ENCODE peak calls at places on chromosome 14, in nine cellular contexts. S, R, M, Q, W, Z, T, G and N are unnamed samples.
A peak's percentile ranks its signal among the peaks of the same experiment; 100 is the strongest.

GRCh38 chr14:47790477-47790876 is 115.1 kb upstream of the MDGA2 start:
- DNase-seq in S (no peak), R (no peak), M (peak; percentile 87), Q (no peak), W (no peak), Z (no peak), T (no peak), G (no peak), N (no peak)

GRCh38 chr14:50955373-50956043 is 11.2 kb upstream of the PYGL start:
- DNase-seq in S (peak; percentile 69), R (peak; percentile 43), M (peak; percentile 95), Q (peak; percentile 42), W (peak; percentile 92), Z (peak; percentile 96), T (no peak), G (no peak), N (no peak)

GRCh38 chr14:66359500-66359899 is 126.7 kb upstream of the CCDC196 start:
- DNase-seq in S (peak; percentile 24), R (no peak), M (peak; percentile 30), Q (peak; percentile 81), W (peak; percentile 43), Z (peak; percentile 63), T (no peak), G (peak; percentile 24), N (peak; percentile 45)

GRCh38 chr14:90611936-90612335 is 204.3 kb downstream of the TTC7B start:
- DNase-seq in S (no peak), R (no peak), M (no peak), Q (no peak), W (no peak), Z (no peak), T (no peak), G (no peak), N (no peak)

GRCh38 chr14:80615831-80616230 is 325.7 kb downstream of the CEP128 start:
- DNase-seq in S (no peak), R (no peak), M (no peak), Q (no peak), W (no peak), Z (no peak), T (no peak), G (no peak), N (no peak)

GRCh38 chr14:92863281-92863680 is 59.7 kb upstream of the CHGA start:
- DNase-seq in S (no peak), R (no peak), M (no peak), Q (peak; percentile 39), W (no peak), Z (no peak), T (no peak), G (no peak), N (no peak)

GRCh38 chr14:76767681-76768055 is 6.4 kb downstream of the VASH1 start:
- DNase-seq in S (no peak), R (no peak), M (no peak), Q (no peak), W (no peak), Z (no peak), T (no peak), G (no peak), N (no peak)

GRCh38 chr14:74763803-74764531 is 851 bp downstream of the YLPM1 start:
- DNase-seq in S (peak; percentile 7), R (no peak), M (peak; percentile 3), Q (no peak), W (peak; percentile 55), Z (peak; percentile 27), T (no peak), G (no peak), N (peak; percentile 3)

GRCh38 chr14:33704486-33704885 is 246.4 kb downstream of the EGLN3 start:
- DNase-seq in S (no peak), R (no peak), M (no peak), Q (peak; percentile 88), W (no peak), Z (no peak), T (no peak), G (no peak), N (no peak)

GRCh38 chr14:90630407-90630806 is 185.8 kb downstream of the TTC7B start:
- DNase-seq in S (no peak), R (no peak), M (no peak), Q (no peak), W (no peak), Z (peak; percentile 51), T (no peak), G (no peak), N (no peak)

GRCh38 chr14:36256131-36256801 is 64.2 kb downstream of the MBIP start:
- DNase-seq in S (no peak), R (no peak), M (no peak), Q (no peak), W (no peak), Z (peak; percentile 9), T (no peak), G (no peak), N (no peak)

GRCh38 chr14:55701638-55702037 is 121.6 kb downstream of the KTN1 start:
- DNase-seq in S (no peak), R (no peak), M (peak; percentile 28), Q (no peak), W (no peak), Z (no peak), T (no peak), G (no peak), N (peak; percentile 44)

GRCh38 chr14:69096766-69097475 is 56.0 kb downstream of the DCAF5 start:
- DNase-seq in S (no peak), R (no peak), M (no peak), Q (no peak), W (no peak), Z (peak; percentile 49), T (no peak), G (no peak), N (no peak)

GRCh38 chr14:50920482-50921225 is 23.6 kb downstream of the PYGL start:
- DNase-seq in S (no peak), R (no peak), M (peak; percentile 36), Q (no peak), W (peak; percentile 56), Z (peak; percentile 87), T (no peak), G (no peak), N (no peak)

GRCh38 chr14:77302926-77303325 is 17.8 kb downstream of the POMT2 start:
- DNase-seq in S (peak; percentile 76), R (no peak), M (peak; percentile 81), Q (no peak), W (peak; percentile 63), Z (peak; percentile 85), T (no peak), G (no peak), N (no peak)

GRCh38 chr14:101044741-101045140 is 141.2 kb upstream of the RTL1 start:
- DNase-seq in S (no peak), R (no peak), M (no peak), Q (no peak), W (no peak), Z (no peak), T (no peak), G (no peak), N (no peak)

GRCh38 chr14:79613625-79614024 is 597.7 kb downstream of the DIO2 start:
- DNase-seq in S (no peak), R (no peak), M (no peak), Q (no peak), W (no peak), Z (no peak), T (no peak), G (no peak), N (no peak)

GRCh38 chr14:55065411-55065810 is 14.0 kb downstream of the MAPK1IP1L start:
- DNase-seq in S (no peak), R (no peak), M (no peak), Q (no peak), W (no peak), Z (no peak), T (no peak), G (no peak), N (no peak)

GRCh38 chr14:80987235-80988032 is 32.0 kb downstream of the TSHR start:
- DNase-seq in S (peak; percentile 64), R (peak; percentile 20), M (peak; percentile 72), Q (peak; percentile 75), W (peak; percentile 68), Z (peak; percentile 77), T (no peak), G (peak; percentile 51), N (peak; percentile 72)

GRCh38 chr14:58243790-58244555 is 670 bp upstream of the PSMA3 start:
- DNase-seq in S (no peak), R (no peak), M (peak; percentile 51), Q (peak; percentile 58), W (no peak), Z (no peak), T (no peak), G (no peak), N (peak; percentile 26)

GRCh38 chr14:96881713-96882112 is 84.5 kb downstream of the VRK1 start:
- DNase-seq in S (no peak), R (no peak), M (no peak), Q (no peak), W (no peak), Z (no peak), T (no peak), G (no peak), N (no peak)

GRCh38 chr14:49052516-49052915 is 533.7 kb downstream of the RPS29 start:
- DNase-seq in S (no peak), R (no peak), M (peak; percentile 53), Q (no peak), W (no peak), Z (peak; percentile 0), T (no peak), G (no peak), N (no peak)

GRCh38 chr14:99037777-99038176 is 234.2 kb downstream of the BCL11B start:
- DNase-seq in S (no peak), R (no peak), M (peak; percentile 7), Q (no peak), W (peak; percentile 68), Z (no peak), T (no peak), G (no peak), N (no peak)

GRCh38 chr14:32633214-32633864 is 304.2 kb downstream of the AKAP6 start:
- DNase-seq in S (no peak), R (no peak), M (no peak), Q (no peak), W (no peak), Z (no peak), T (no peak), G (no peak), N (no peak)

GRCh38 chr14:90677484-90678045 is 138.7 kb downstream of the TTC7B start:
- DNase-seq in S (peak; percentile 13), R (no peak), M (peak; percentile 79), Q (no peak), W (no peak), Z (peak; percentile 90), T (no peak), G (no peak), N (no peak)

GRCh38 chr14:42335918-42336317 is 729.2 kb downstream of the LRFN5 start:
- DNase-seq in S (no peak), R (no peak), M (no peak), Q (no peak), W (peak; percentile 65), Z (no peak), T (peak; percentile 72), G (no peak), N (no peak)

GRCh38 chr14:100142073-100143040 is 17.1 kb downstream of the DEGS2 start:
- DNase-seq in S (no peak), R (peak; percentile 51), M (no peak), Q (no peak), W (peak; percentile 37), Z (no peak), T (no peak), G (no peak), N (no peak)

GRCh38 chr14:101820283-101820798 is 58.8 kb downstream of the PPP2R5C start:
- DNase-seq in S (peak; percentile 66), R (no peak), M (no peak), Q (no peak), W (no peak), Z (no peak), T (no peak), G (peak; percentile 61), N (no peak)